ENCODE peak calls at places on chromosomes 5 and 9, in eight cellular contexts. O is fibroblast of pulmonary artery, Q is NCI-H146, T is D721Med, M is AML-193, E is NCI-H2029 treated with DMSO at 0.1 percent for 48 hours, U is GM13977, B is bronchial epithelial cell. R is an unnamed sample.

GRCh38 chr5:171750316-171750788 is 35.3 kb upstream of the SMIM23 start:
- DNase-seq in O (peak), M (peak), E (no peak), U (no peak), Q (no peak), B (peak), T (no peak), R (peak)

GRCh38 chr9:14616188-14616982 is 76.8 kb downstream of the ZDHHC21 start:
- DNase-seq in U (peak), E (peak), O (peak), B (peak), Q (peak), M (peak), T (no peak), R (peak)

GRCh38 chr5:11069041-11069440 is 308.0 kb upstream of the DAP start:
- DNase-seq in Q (no peak), T (no peak), E (no peak), O (no peak), U (no peak), M (no peak), B (no peak), R (peak)

GRCh38 chr9:38074441-38074943 is 5.5 kb upstream of the SHB start:
- DNase-seq in U (no peak), M (no peak), T (no peak), B (no peak), E (no peak), O (peak), Q (no peak), R (peak)

GRCh38 chr5:5356765-5357164 is 65.7 kb upstream of the ICE1 start:
- DNase-seq in O (no peak), U (no peak), T (no peak), Q (no peak), M (no peak), B (no peak), E (no peak), R (no peak)

GRCh38 chr5:159199225-159199624 is 10.1 kb downstream of the RNF145 start:
- DNase-seq in O (no peak), B (no peak), Q (no peak), T (no peak), M (peak), E (no peak), U (no peak), R (no peak)

GRCh38 chr9:97487107-97487506 is 14.4 kb upstream of the TMOD1 start:
- DNase-seq in U (no peak), M (no peak), O (peak), T (no peak), E (no peak), B (peak), Q (no peak), R (peak)

GRCh38 chr9:102054811-102055210 is 316.4 kb upstream of the GRIN3A start:
- DNase-seq in Q (no peak), U (no peak), B (no peak), O (no peak), M (no peak), T (no peak), E (no peak), R (no peak)

GRCh38 chr5:72255237-72255636 is 64.8 kb downstream of the MRPS27 start:
- DNase-seq in U (no peak), Q (peak), E (no peak), M (no peak), T (no peak), B (peak), O (no peak), R (no peak)

GRCh38 chr9:93129286-93129685 is 4.8 kb downstream of the NINJ1 start:
- DNase-seq in U (no peak), O (no peak), M (no peak), E (no peak), Q (no peak), B (no peak), T (no peak), R (no peak)

GRCh38 chr9:77707696-77708095 is 59.6 kb upstream of the GNA14 start:
- DNase-seq in T (no peak), E (no peak), Q (no peak), O (peak), M (no peak), U (no peak), B (peak), R (peak)

GRCh38 chr9:96382175-96382574 is 1.3 kb downstream of the SLC35D2 start:
- DNase-seq in M (no peak), O (peak), T (no peak), B (peak), U (no peak), Q (no peak), E (no peak), R (no peak)

GRCh38 chr5:15646351-15646750 is 146.4 kb downstream of the FBXL7 start:
- DNase-seq in T (no peak), M (no peak), E (no peak), B (no peak), O (no peak), U (no peak), Q (no peak), R (no peak)

GRCh38 chr9:128113526-128114325 is 13.8 kb downstream of the PTGES2 start:
- DNase-seq in O (no peak), Q (no peak), E (no peak), B (no peak), T (no peak), M (no peak), U (no peak), R (no peak)

R was measured in astrocyte.